ENCODE peak calls at places on chromosomes 3 and 15, in nine cellular contexts. G, U, T, C, Q, M, P, L and K are unnamed samples.

GRCh38 chr15:70722266-70723123 is 40.9 kb downstream of the UACA start:
- DNase-seq in G (no peak), U (no peak), T (no peak), C (no peak), Q (peak; percentile 48), M (no peak), P (no peak), L (no peak), K (no peak)

GRCh38 chr3:185646382-185647133 is 60.5 kb downstream of the SENP2 start:
- DNase-seq in G (no peak), U (no peak), T (no peak), C (no peak), Q (peak; percentile 34), M (no peak), P (no peak), L (no peak), K (no peak)

GRCh38 chr3:127694467-127695215 is 21.9 kb downstream of the ABTB1 start:
- DNase-seq in G (no peak), U (peak; percentile 67), T (peak; percentile 74), C (no peak), Q (peak; percentile 51), M (peak; percentile 55), P (no peak), L (peak; percentile 90), K (peak; percentile 50)

GRCh38 chr15:52529289-52529929 is 729 bp upstream of the MYO5A start:
- DNase-seq in G (no peak), U (no peak), T (no peak), C (no peak), Q (no peak), M (no peak), P (no peak), L (peak; percentile 77), K (no peak)

GRCh38 chr15:66564136-66565041 is 1.4 kb downstream of the LCTL start:
- DNase-seq in G (no peak), U (no peak), T (no peak), C (no peak), Q (no peak), M (no peak), P (peak; percentile 26), L (peak; percentile 44), K (no peak)

GRCh38 chr3:161371441-161372320 is at the start of gene SPTSSB:
- DNase-seq in G (peak; percentile 20), U (peak; percentile 20), T (peak; percentile 88), C (no peak), Q (peak; percentile 83), M (peak; percentile 84), P (no peak), L (peak; percentile 80), K (peak; percentile 50)

GRCh38 chr3:66444146-66444644 is 56.6 kb downstream of the LRIG1 start:
- DNase-seq in G (no peak), U (no peak), T (no peak), C (no peak), Q (no peak), M (no peak), P (no peak), L (no peak), K (no peak)

GRCh38 chr15:58495836-58496501 is 64.2 kb downstream of the LIPC start:
- DNase-seq in G (no peak), U (no peak), T (no peak), C (no peak), Q (no peak), M (no peak), P (no peak), L (no peak), K (no peak)

GRCh38 chr3:52451237-52452083 is 2.4 kb downstream of the TNNC1 start:
- DNase-seq in G (no peak), U (no peak), T (no peak), C (no peak), Q (peak; percentile 46), M (no peak), P (no peak), L (no peak), K (no peak)

GRCh38 chr3:127182848-127183714 is 9.8 kb upstream of the PRR23E start:
- DNase-seq in G (no peak), U (no peak), T (peak; percentile 42), C (no peak), Q (peak; percentile 39), M (no peak), P (no peak), L (peak; percentile 59), K (peak; percentile 93)

GRCh38 chr15:71780349-71780976 is 29.9 kb upstream of the NR2E3 start:
- DNase-seq in G (no peak), U (no peak), T (no peak), C (peak; percentile 27), Q (peak; percentile 80), M (peak; percentile 48), P (no peak), L (no peak), K (peak; percentile 55)

GRCh38 chr3:111735912-111736311 is 123.2 kb upstream of the PHLDB2 start:
- DNase-seq in G (no peak), U (no peak), T (no peak), C (no peak), Q (no peak), M (no peak), P (no peak), L (no peak), K (no peak)

GRCh38 chr3:189071452-189071851 is 100.3 kb upstream of the TPRG1 start:
- DNase-seq in G (no peak), U (no peak), T (no peak), C (no peak), Q (no peak), M (peak; percentile 77), P (peak; percentile 60), L (no peak), K (no peak)

GRCh38 chr15:76282451-76282850 is 28.8 kb downstream of the ETFA start:
- DNase-seq in G (no peak), U (no peak), T (no peak), C (no peak), Q (no peak), M (no peak), P (no peak), L (no peak), K (no peak)

GRCh38 chr3:37859908-37860199 is 1.8 kb upstream of the CTDSPL start:
- DNase-seq in G (no peak), U (no peak), T (no peak), C (no peak), Q (no peak), M (no peak), P (no peak), L (no peak), K (no peak)

GRCh38 chr15:62492900-62493299 is 327.8 kb upstream of the C2CD4B start:
- DNase-seq in G (peak; percentile 40), U (no peak), T (no peak), C (no peak), Q (no peak), M (no peak), P (no peak), L (no peak), K (no peak)
- H3K27ac ChIP-seq in G (peak overlapping the region; percentile 38), U (no peak overlapping the region), T (no peak overlapping the region), C (no peak overlapping the region), Q (no peak overlapping the region), M (no peak overlapping the region), P (no peak overlapping the region), L (no peak overlapping the region), K (no peak overlapping the region)

DNA sequence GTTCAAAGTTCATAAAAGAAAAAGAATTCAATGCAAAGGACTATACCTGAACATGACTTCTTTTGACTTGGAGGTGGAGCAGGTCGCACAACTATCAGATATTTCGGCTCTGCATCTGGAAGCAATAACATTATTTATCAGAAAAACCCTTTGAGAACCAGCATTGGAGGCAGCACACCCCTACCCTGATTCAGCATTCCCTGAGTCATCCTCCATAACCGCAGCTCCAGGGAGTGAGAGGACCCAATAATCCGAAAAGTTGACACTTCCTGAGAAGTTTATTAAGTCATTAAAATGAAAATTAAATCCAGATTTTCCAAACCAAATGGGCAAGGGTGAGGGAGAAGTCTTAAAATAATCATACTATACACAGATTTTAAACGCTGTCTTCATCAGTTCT is 90.6 kb downstream of the ABI3BP start:
- DNase-seq in G (no peak), U (no peak), T (no peak), C (no peak), Q (no peak), M (no peak), P (no peak), L (no peak), K (no peak)
- TF ChIP-seq CTCF in G (no peak), U (no peak), T (no peak), C (no peak), Q (no peak), M (no peak), P (no peak), L (no peak), K (no peak)

GRCh38 chr3:170421147-170421641 is 2.5 kb downstream of the CLDN11 start:
- DNase-seq in G (peak; percentile 13), U (peak; percentile 17), T (no peak), C (no peak), Q (peak; percentile 20), M (no peak), P (no peak), L (peak; percentile 76), K (no peak)
- H3K4me3 ChIP-seq in G (no peak overlapping the region), U (peak overlapping the region; percentile 53), T (no peak overlapping the region), C (no peak overlapping the region), Q (no peak overlapping the region), M (no peak overlapping the region), P (no peak overlapping the region), L (no peak overlapping the region), K (no peak overlapping the region)

GRCh38 chr15:68633181-68634121 is 54.7 kb downstream of the CORO2B start:
- DNase-seq in G (no peak), U (no peak), T (no peak), C (no peak), Q (no peak), M (no peak), P (no peak), L (peak; percentile 64), K (no peak)

GRCh38 chr15:68635142-68635541 is 56.3 kb downstream of the CORO2B start:
- DNase-seq in G (peak; percentile 59), U (peak; percentile 52), T (no peak), C (no peak), Q (no peak), M (no peak), P (no peak), L (peak; percentile 31), K (no peak)

GRCh38 chr15:68634122-68634482 is 55.3 kb downstream of the CORO2B start:
- DNase-seq in G (no peak), U (no peak), T (no peak), C (no peak), Q (no peak), M (no peak), P (no peak), L (no peak), K (no peak)

GRCh38 chr15:68636256-68636655 is 57.5 kb downstream of the CORO2B start:
- DNase-seq in G (no peak), U (no peak), T (no peak), C (no peak), Q (no peak), M (no peak), P (no peak), L (peak; percentile 51), K (no peak)

GRCh38 chr15:68634531-68634930 is 55.7 kb downstream of the CORO2B start:
- DNase-seq in G (no peak), U (no peak), T (no peak), C (no peak), Q (no peak), M (no peak), P (no peak), L (peak; percentile 24), K (no peak)
- H3K27ac ChIP-seq in G (peak overlapping the region; percentile 53), U (no peak overlapping the region), T (no peak overlapping the region), C (peak overlapping the region; percentile 9), Q (no peak overlapping the region), M (no peak overlapping the region), P (no peak overlapping the region), L (no peak overlapping the region), K (no peak overlapping the region)